ENCODE peak calls at places on chromosomes 3 and 15, in seven cellular contexts. One of them, this sample, is unnamed.

GRCh38 chr3:42700366-42701288 is 2.0 kb downstream of the HHATL start:
- DNase-seq in amniotic epithelial cell: no peak
- DNase-seq in upper lobe of left lung: peak; percentile 6
- DNase-seq in HTR-8/SVneo: no peak
- DNase-seq in COR-L47: no peak
- DNase-seq in stimulated activated CD4-positive, alpha-beta T cell treated with anti-CD3 and anti-CD28 coated beads, Interleukin-4, amount 100 ng/mL, for 4 hours: no peak
- DNase-seq in nucleus accumbens: no peak
- DNase-seq in this sample: no peak

GRCh38 chr3:38648024-38648658 is 1.3 kb downstream of the SCN5A start:
- DNase-seq in nucleus accumbens: no peak
- DNase-seq in upper lobe of left lung: no peak
- DNase-seq in HTR-8/SVneo: no peak
- DNase-seq in stimulated activated CD4-positive, alpha-beta T cell treated with anti-CD3 and anti-CD28 coated beads, Interleukin-4, amount 100 ng/mL, for 4 hours: no peak
- DNase-seq in COR-L47: no peak
- DNase-seq in amniotic epithelial cell: no peak
- DNase-seq in this sample: no peak

GRCh38 chr15:56325186-56325585 is 40.0 kb upstream of the TEX9 start:
- DNase-seq in stimulated activated CD4-positive, alpha-beta T cell treated with anti-CD3 and anti-CD28 coated beads, Interleukin-4, amount 100 ng/mL, for 4 hours: no peak
- DNase-seq in nucleus accumbens: no peak
- DNase-seq in upper lobe of left lung: no peak
- DNase-seq in amniotic epithelial cell: peak; percentile 44
- DNase-seq in COR-L47: no peak
- DNase-seq in HTR-8/SVneo: no peak
- DNase-seq in this sample: no peak

GRCh38 chr15:70132148-70132547 is 34.4 kb upstream of the TLE3 start:
- DNase-seq in amniotic epithelial cell: peak; percentile 86
- DNase-seq in stimulated activated CD4-positive, alpha-beta T cell treated with anti-CD3 and anti-CD28 coated beads, Interleukin-4, amount 100 ng/mL, for 4 hours: no peak
- DNase-seq in HTR-8/SVneo: no peak
- DNase-seq in nucleus accumbens: no peak
- DNase-seq in upper lobe of left lung: no peak
- DNase-seq in COR-L47: no peak
- DNase-seq in this sample: no peak

GRCh38 chr15:67907175-67907723 is 67.4 kb upstream of the RNU6-1 start:
- DNase-seq in upper lobe of left lung: no peak
- DNase-seq in HTR-8/SVneo: no peak
- DNase-seq in nucleus accumbens: no peak
- DNase-seq in COR-L47: no peak
- DNase-seq in amniotic epithelial cell: no peak
- DNase-seq in stimulated activated CD4-positive, alpha-beta T cell treated with anti-CD3 and anti-CD28 coated beads, Interleukin-4, amount 100 ng/mL, for 4 hours: no peak
- DNase-seq in this sample: no peak

GRCh38 chr15:85752591-85752990 is 42.1 kb downstream of the KLHL25 start:
- DNase-seq in COR-L47: no peak
- DNase-seq in nucleus accumbens: no peak
- DNase-seq in amniotic epithelial cell: no peak
- DNase-seq in stimulated activated CD4-positive, alpha-beta T cell treated with anti-CD3 and anti-CD28 coated beads, Interleukin-4, amount 100 ng/mL, for 4 hours: no peak
- DNase-seq in upper lobe of left lung: no peak
- DNase-seq in HTR-8/SVneo: no peak
- DNase-seq in this sample: peak; percentile 21

GRCh38 chr3:88203537-88204143 is 53.9 kb downstream of the C3orf38 start:
- DNase-seq in nucleus accumbens: peak; percentile 58
- DNase-seq in stimulated activated CD4-positive, alpha-beta T cell treated with anti-CD3 and anti-CD28 coated beads, Interleukin-4, amount 100 ng/mL, for 4 hours: peak; percentile 7
- DNase-seq in amniotic epithelial cell: peak; percentile 64
- DNase-seq in COR-L47: peak; percentile 37
- DNase-seq in upper lobe of left lung: peak; percentile 55
- DNase-seq in HTR-8/SVneo: peak; percentile 62
- DNase-seq in this sample: peak; percentile 57

GRCh38 chr3:126677862-126678549 is 23.1 kb upstream of the TXNRD3 start:
- DNase-seq in HTR-8/SVneo: no peak
- DNase-seq in upper lobe of left lung: no peak
- DNase-seq in stimulated activated CD4-positive, alpha-beta T cell treated with anti-CD3 and anti-CD28 coated beads, Interleukin-4, amount 100 ng/mL, for 4 hours: no peak
- DNase-seq in nucleus accumbens: no peak
- DNase-seq in COR-L47: no peak
- DNase-seq in amniotic epithelial cell: no peak
- DNase-seq in this sample: no peak

GRCh38 chr3:161672478-161672877 is 175.9 kb downstream of the OTOL1 start:
- DNase-seq in COR-L47: no peak
- DNase-seq in HTR-8/SVneo: no peak
- DNase-seq in amniotic epithelial cell: no peak
- DNase-seq in stimulated activated CD4-positive, alpha-beta T cell treated with anti-CD3 and anti-CD28 coated beads, Interleukin-4, amount 100 ng/mL, for 4 hours: no peak
- DNase-seq in nucleus accumbens: no peak
- DNase-seq in upper lobe of left lung: no peak
- DNase-seq in this sample: no peak

GRCh38 chr15:75325922-75326321 is 9.9 kb upstream of the COMMD4 start:
- DNase-seq in HTR-8/SVneo: no peak
- DNase-seq in upper lobe of left lung: no peak
- DNase-seq in COR-L47: no peak
- DNase-seq in stimulated activated CD4-positive, alpha-beta T cell treated with anti-CD3 and anti-CD28 coated beads, Interleukin-4, amount 100 ng/mL, for 4 hours: no peak
- DNase-seq in nucleus accumbens: no peak
- DNase-seq in amniotic epithelial cell: no peak
- DNase-seq in this sample: no peak

GRCh38 chr3:58471025-58471887 is 20.6 kb upstream of the KCTD6 start:
- DNase-seq in upper lobe of left lung: peak; percentile 73
- DNase-seq in COR-L47: peak; percentile 79
- DNase-seq in amniotic epithelial cell: peak; percentile 92
- DNase-seq in stimulated activated CD4-positive, alpha-beta T cell treated with anti-CD3 and anti-CD28 coated beads, Interleukin-4, amount 100 ng/mL, for 4 hours: peak; percentile 22
- DNase-seq in nucleus accumbens: no peak
- DNase-seq in HTR-8/SVneo: peak; percentile 89
- DNase-seq in this sample: peak; percentile 45

GRCh38 chr3:187646906-187647660 is 23.1 kb downstream of the SST start:
- DNase-seq in nucleus accumbens: no peak
- DNase-seq in HTR-8/SVneo: no peak
- DNase-seq in upper lobe of left lung: no peak
- DNase-seq in amniotic epithelial cell: no peak
- DNase-seq in stimulated activated CD4-positive, alpha-beta T cell treated with anti-CD3 and anti-CD28 coated beads, Interleukin-4, amount 100 ng/mL, for 4 hours: no peak
- DNase-seq in COR-L47: no peak
- DNase-seq in this sample: no peak

GRCh38 chr15:52483712-52484111 is 45.0 kb downstream of the MYO5A start:
- DNase-seq in stimulated activated CD4-positive, alpha-beta T cell treated with anti-CD3 and anti-CD28 coated beads, Interleukin-4, amount 100 ng/mL, for 4 hours: no peak
- DNase-seq in COR-L47: no peak
- DNase-seq in upper lobe of left lung: no peak
- DNase-seq in nucleus accumbens: no peak
- DNase-seq in amniotic epithelial cell: peak; percentile 44
- DNase-seq in HTR-8/SVneo: no peak
- DNase-seq in this sample: no peak

GRCh38 chr3:127220497-127220896 is 27.6 kb downstream of the PRR23E start:
- DNase-seq in stimulated activated CD4-positive, alpha-beta T cell treated with anti-CD3 and anti-CD28 coated beads, Interleukin-4, amount 100 ng/mL, for 4 hours: no peak
- DNase-seq in COR-L47: no peak
- DNase-seq in nucleus accumbens: no peak
- DNase-seq in amniotic epithelial cell: no peak
- DNase-seq in upper lobe of left lung: no peak
- DNase-seq in HTR-8/SVneo: no peak
- DNase-seq in this sample: no peak

GRCh38 chr3:150495563-150496168 is 50.6 kb downstream of the SERP1 start:
- DNase-seq in amniotic epithelial cell: peak; percentile 45
- DNase-seq in stimulated activated CD4-positive, alpha-beta T cell treated with anti-CD3 and anti-CD28 coated beads, Interleukin-4, amount 100 ng/mL, for 4 hours: no peak
- DNase-seq in COR-L47: peak; percentile 49
- DNase-seq in upper lobe of left lung: no peak
- DNase-seq in nucleus accumbens: no peak
- DNase-seq in HTR-8/SVneo: peak; percentile 39
- DNase-seq in this sample: peak; percentile 54

GRCh38 chr15:54045397-54045796 is 67.2 kb downstream of the UNC13C start:
- DNase-seq in upper lobe of left lung: no peak
- DNase-seq in nucleus accumbens: no peak
- DNase-seq in HTR-8/SVneo: no peak
- DNase-seq in amniotic epithelial cell: no peak
- DNase-seq in stimulated activated CD4-positive, alpha-beta T cell treated with anti-CD3 and anti-CD28 coated beads, Interleukin-4, amount 100 ng/mL, for 4 hours: no peak
- DNase-seq in COR-L47: no peak
- DNase-seq in this sample: no peak

GRCh38 chr3:9750556-9751411 is 1.0 kb downstream of the OGG1 start:
- DNase-seq in nucleus accumbens: no peak
- DNase-seq in amniotic epithelial cell: peak; percentile 48
- DNase-seq in upper lobe of left lung: no peak
- DNase-seq in HTR-8/SVneo: no peak
- DNase-seq in COR-L47: no peak
- DNase-seq in stimulated activated CD4-positive, alpha-beta T cell treated with anti-CD3 and anti-CD28 coated beads, Interleukin-4, amount 100 ng/mL, for 4 hours: no peak
- DNase-seq in this sample: peak; percentile 40

This sample was measured in ACHN.